ENCODE peak calls at places on chromosomes 6 and 20, in five cellular contexts. One of them, this sample, is unnamed.

GRCh38 chr6:154457046-154457713 is 53.3 kb downstream of the CNKSR3 start:
- DNase-seq in mammary epithelial cell: peak; percentile 64
- DNase-seq in neuronal stem cell: no peak
- DNase-seq in HepG2: no peak
- DNase-seq in fibroblast of lung: peak; percentile 38
- DNase-seq in this sample: peak; percentile 88

GRCh38 chr6:89895273-89895874 is 1.1 kb downstream of the GJA10 start:
- DNase-seq in neuronal stem cell: peak; percentile 63
- DNase-seq in mammary epithelial cell: peak; percentile 58
- DNase-seq in HepG2: peak; percentile 12
- DNase-seq in fibroblast of lung: peak; percentile 60
- DNase-seq in this sample: peak; percentile 53

GRCh38 chr20:608970-609369 is 1.1 kb downstream of the TCF15 start:
- DNase-seq in mammary epithelial cell: no peak
- DNase-seq in HepG2: no peak
- DNase-seq in fibroblast of lung: no peak
- DNase-seq in neuronal stem cell: no peak
- DNase-seq in this sample: no peak

GRCh38 chr20:31681128-31681727 is 41.4 kb downstream of the BCL2L1 start:
- DNase-seq in neuronal stem cell: no peak
- DNase-seq in HepG2: no peak
- DNase-seq in mammary epithelial cell: no peak
- DNase-seq in fibroblast of lung: no peak
- DNase-seq in this sample: no peak

GRCh38 chr6:6772751-6773150 is 184.2 kb downstream of the LY86 start:
- DNase-seq in mammary epithelial cell: no peak
- DNase-seq in neuronal stem cell: no peak
- DNase-seq in HepG2: no peak
- DNase-seq in fibroblast of lung: no peak
- DNase-seq in this sample: no peak

GRCh38 chr6:5657684-5658429 is 348.9 kb downstream of the NRN1 start:
- DNase-seq in mammary epithelial cell: no peak
- DNase-seq in neuronal stem cell: no peak
- DNase-seq in fibroblast of lung: no peak
- DNase-seq in HepG2: no peak
- DNase-seq in this sample: peak; percentile 41

GRCh38 chr6:161011509-161012480 is 20.2 kb downstream of the MAP3K4 start:
- DNase-seq in neuronal stem cell: peak; percentile 21
- DNase-seq in mammary epithelial cell: no peak
- DNase-seq in fibroblast of lung: peak; percentile 77
- DNase-seq in HepG2: no peak
- DNase-seq in this sample: peak; percentile 38

GRCh38 chr6:156866181-156866862 is 89.1 kb downstream of the ARID1B start:
- DNase-seq in fibroblast of lung: peak; percentile 64
- DNase-seq in mammary epithelial cell: peak; percentile 26
- DNase-seq in neuronal stem cell: no peak
- DNase-seq in HepG2: no peak
- DNase-seq in this sample: peak; percentile 67

GRCh38 chr6:68653074-68653705 is 18.1 kb downstream of the ADGRB3 start:
- DNase-seq in neuronal stem cell: no peak
- DNase-seq in HepG2: no peak
- DNase-seq in mammary epithelial cell: no peak
- DNase-seq in fibroblast of lung: no peak
- DNase-seq in this sample: no peak

GRCh38 chr6:170296423-170296745 is 5.5 kb upstream of the DLL1 start:
- DNase-seq in fibroblast of lung: no peak
- DNase-seq in neuronal stem cell: no peak
- DNase-seq in mammary epithelial cell: no peak
- DNase-seq in HepG2: no peak
- DNase-seq in this sample: no peak

GRCh38 chr20:3678893-3679720 is 2.7 kb downstream of the ADAM33 start:
- DNase-seq in HepG2: no peak
- DNase-seq in mammary epithelial cell: no peak
- DNase-seq in neuronal stem cell: no peak
- DNase-seq in fibroblast of lung: no peak
- DNase-seq in this sample: no peak

GRCh38 chr6:144063246-144063743 is 32.1 kb downstream of the SF3B5 start:
- DNase-seq in neuronal stem cell: no peak
- DNase-seq in fibroblast of lung: no peak
- DNase-seq in mammary epithelial cell: no peak
- DNase-seq in HepG2: no peak
- DNase-seq in this sample: no peak

GRCh38 chr6:113672691-113673149 is 184.4 kb upstream of the MARCKS start:
- DNase-seq in HepG2: peak; percentile 23
- DNase-seq in mammary epithelial cell: no peak
- DNase-seq in fibroblast of lung: peak; percentile 69
- DNase-seq in neuronal stem cell: peak; percentile 8
- DNase-seq in this sample: peak; percentile 75

GRCh38 chr20:33132858-33133615 is 34.9 kb upstream of the BPIFA2 start:
- DNase-seq in HepG2: no peak
- DNase-seq in mammary epithelial cell: no peak
- DNase-seq in fibroblast of lung: no peak
- DNase-seq in neuronal stem cell: peak; percentile 15
- DNase-seq in this sample: no peak

GRCh38 chr6:118565317-118565960 is 17.3 kb downstream of the PLN start:
- DNase-seq in fibroblast of lung: no peak
- DNase-seq in mammary epithelial cell: peak; percentile 54
- DNase-seq in neuronal stem cell: no peak
- DNase-seq in HepG2: peak; percentile 36
- DNase-seq in this sample: no peak

GRCh38 chr20:40449144-40449543 is 239.9 kb downstream of the MAFB start:
- DNase-seq in neuronal stem cell: no peak
- DNase-seq in fibroblast of lung: no peak
- DNase-seq in mammary epithelial cell: no peak
- DNase-seq in HepG2: no peak
- DNase-seq in this sample: no peak

GRCh38 chr6:99096186-99096585 is 148.4 kb upstream of the FBXL4 start:
- DNase-seq in mammary epithelial cell: no peak
- DNase-seq in fibroblast of lung: no peak
- DNase-seq in HepG2: no peak
- DNase-seq in neuronal stem cell: no peak
- DNase-seq in this sample: no peak

GRCh38 chr6:147207351-147207750 is 3.1 kb downstream of the STXBP5 start:
- DNase-seq in neuronal stem cell: no peak
- DNase-seq in mammary epithelial cell: peak; percentile 67
- DNase-seq in HepG2: no peak
- DNase-seq in fibroblast of lung: peak; percentile 38
- DNase-seq in this sample: no peak

GRCh38 chr20:57894522-57894921 is 184.7 kb upstream of the PMEPA1 start:
- DNase-seq in HepG2: no peak
- DNase-seq in neuronal stem cell: no peak
- DNase-seq in fibroblast of lung: no peak
- DNase-seq in mammary epithelial cell: no peak
- DNase-seq in this sample: no peak

GRCh38 chr20:57897156-57897874 is 187.5 kb upstream of the PMEPA1 start:
- DNase-seq in mammary epithelial cell: no peak
- DNase-seq in neuronal stem cell: no peak
- DNase-seq in fibroblast of lung: no peak
- DNase-seq in HepG2: no peak
- DNase-seq in this sample: no peak

GRCh38 chr20:57895161-57895855 is 185.5 kb upstream of the PMEPA1 start:
- DNase-seq in HepG2: no peak
- DNase-seq in fibroblast of lung: no peak
- DNase-seq in neuronal stem cell: no peak
- DNase-seq in mammary epithelial cell: no peak
- DNase-seq in this sample: no peak

GRCh38 chr20:57896563-57896962 is 186.7 kb upstream of the PMEPA1 start:
- DNase-seq in HepG2: no peak
- DNase-seq in neuronal stem cell: no peak
- DNase-seq in fibroblast of lung: no peak
- DNase-seq in mammary epithelial cell: no peak
- DNase-seq in this sample: no peak

DNA sequence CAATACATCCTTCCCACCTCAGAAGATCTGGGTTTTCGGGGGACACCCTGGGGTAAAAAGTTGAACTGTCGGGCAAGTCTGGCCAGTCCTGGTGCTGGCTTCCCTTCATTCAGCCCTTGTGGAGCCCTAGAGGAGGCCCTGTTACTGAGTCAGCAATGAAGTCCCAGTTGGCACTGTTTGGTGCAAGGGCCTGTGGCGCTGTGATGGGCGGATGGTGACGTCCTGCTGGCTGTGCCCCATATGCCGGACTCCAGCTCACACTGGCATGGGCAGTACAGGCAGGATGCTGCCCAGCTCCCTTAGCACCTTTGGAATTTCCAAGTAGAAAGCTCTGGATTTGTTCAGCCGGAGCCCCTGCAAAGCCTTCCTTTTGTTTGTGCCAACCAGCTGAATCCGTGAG is 186.2 kb upstream of the PMEPA1 start:
- DNase-seq in mammary epithelial cell: no peak
- DNase-seq in HepG2: no peak
- DNase-seq in fibroblast of lung: no peak
- DNase-seq in neuronal stem cell: no peak
- DNase-seq in this sample: no peak
- H3K9ac ChIP-seq in mammary epithelial cell: no peak overlapping the region
- H3K9ac ChIP-seq in HepG2: no peak overlapping the region
- H3K9ac ChIP-seq in fibroblast of lung: no peak overlapping the region
- H3K9ac ChIP-seq in neuronal stem cell: no peak overlapping the region
- H3K9ac ChIP-seq in this sample: no peak overlapping the region

DNA sequence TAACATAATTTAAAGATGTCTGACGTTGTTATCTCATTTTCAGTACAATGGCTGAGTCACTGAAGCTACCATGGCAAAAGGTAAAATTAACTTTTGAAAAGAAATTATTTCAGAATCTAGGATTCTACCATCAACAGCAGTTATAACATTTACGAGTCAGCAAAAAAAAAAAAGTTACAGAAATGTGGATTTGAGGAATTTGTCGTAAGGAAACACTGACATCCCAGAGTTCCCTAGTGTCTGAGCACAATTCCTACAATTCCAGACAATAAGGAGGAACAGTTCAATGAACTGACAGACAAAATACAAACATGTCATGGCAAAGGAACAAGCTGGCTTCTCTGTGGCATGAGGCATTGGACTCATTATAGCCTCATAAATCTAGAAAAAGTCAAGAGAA is 19.1 kb downstream of the ABRACL start:
- DNase-seq in HepG2: no peak
- DNase-seq in neuronal stem cell: no peak
- DNase-seq in mammary epithelial cell: no peak
- DNase-seq in fibroblast of lung: no peak
- DNase-seq in this sample: no peak
- H3K9ac ChIP-seq in HepG2: no peak overlapping the region
- H3K9ac ChIP-seq in neuronal stem cell: no peak overlapping the region
- H3K9ac ChIP-seq in mammary epithelial cell: no peak overlapping the region
- H3K9ac ChIP-seq in fibroblast of lung: no peak overlapping the region
- H3K9ac ChIP-seq in this sample: no peak overlapping the region

GRCh38 chr6:16153451-16153850 is 24.6 kb downstream of the MYLIP start:
- DNase-seq in neuronal stem cell: no peak
- DNase-seq in HepG2: no peak
- DNase-seq in mammary epithelial cell: no peak
- DNase-seq in fibroblast of lung: no peak
- DNase-seq in this sample: no peak

GRCh38 chr6:16158943-16159557 is 30.2 kb downstream of the MYLIP start:
- DNase-seq in mammary epithelial cell: no peak
- DNase-seq in neuronal stem cell: no peak
- DNase-seq in fibroblast of lung: no peak
- DNase-seq in HepG2: no peak
- DNase-seq in this sample: no peak

GRCh38 chr6:16150098-16150497 is 21.2 kb downstream of the MYLIP start:
- DNase-seq in mammary epithelial cell: no peak
- DNase-seq in neuronal stem cell: no peak
- DNase-seq in fibroblast of lung: no peak
- DNase-seq in HepG2: no peak
- DNase-seq in this sample: no peak

GRCh38 chr6:16157909-16158308 is 29.0 kb downstream of the MYLIP start:
- DNase-seq in neuronal stem cell: peak; percentile 20
- DNase-seq in HepG2: no peak
- DNase-seq in mammary epithelial cell: no peak
- DNase-seq in fibroblast of lung: no peak
- DNase-seq in this sample: no peak

DNA sequence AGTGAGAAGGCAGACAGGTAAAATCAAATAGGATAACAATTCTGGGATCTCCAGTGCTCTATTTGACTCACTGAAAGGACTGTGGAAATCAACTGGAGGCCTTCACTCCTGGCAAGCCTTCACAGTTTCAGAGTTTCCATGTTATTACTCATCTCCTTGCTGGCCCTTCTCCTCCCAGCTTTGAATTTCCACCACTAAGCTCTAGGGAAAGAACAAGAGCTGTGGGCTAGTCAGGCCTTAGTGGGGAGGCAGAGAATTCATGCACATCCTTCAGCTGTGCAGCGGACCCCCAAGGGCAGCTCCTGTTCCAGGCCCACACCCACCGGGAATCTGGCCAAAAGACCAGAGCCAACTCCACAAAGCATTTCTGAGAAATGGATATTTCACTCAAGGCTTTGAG is 26.0 kb downstream of the MYLIP start:
- DNase-seq in mammary epithelial cell: peak; percentile 63
- DNase-seq in fibroblast of lung: peak; percentile 66
- DNase-seq in neuronal stem cell: no peak
- DNase-seq in HepG2: no peak
- DNase-seq in this sample: peak; percentile 86
- H3K9ac ChIP-seq in mammary epithelial cell: no peak overlapping the region
- H3K9ac ChIP-seq in fibroblast of lung: no peak overlapping the region
- H3K9ac ChIP-seq in neuronal stem cell: no peak overlapping the region
- H3K9ac ChIP-seq in HepG2: no peak overlapping the region
- H3K9ac ChIP-seq in this sample: no peak overlapping the region

GRCh38 chr6:129708496-129709216 is 1.3 kb downstream of the ARHGAP18 start:
- DNase-seq in HepG2: no peak
- DNase-seq in neuronal stem cell: no peak
- DNase-seq in mammary epithelial cell: no peak
- DNase-seq in fibroblast of lung: no peak
- DNase-seq in this sample: no peak
- H3K9ac ChIP-seq in HepG2: peak overlapping the region; percentile 72
- H3K9ac ChIP-seq in neuronal stem cell: no peak overlapping the region
- H3K9ac ChIP-seq in mammary epithelial cell: peak overlapping the region; percentile 79
- H3K9ac ChIP-seq in fibroblast of lung: peak overlapping the region; percentile 52
- H3K9ac ChIP-seq in this sample: peak overlapping the region; percentile 84

GRCh38 chr6:46306429-46306828 is 135.6 kb upstream of the ENPP5 start:
- DNase-seq in mammary epithelial cell: no peak
- DNase-seq in fibroblast of lung: no peak
- DNase-seq in HepG2: no peak
- DNase-seq in neuronal stem cell: no peak
- DNase-seq in this sample: no peak

GRCh38 chr6:46299253-46299652 is 128.5 kb upstream of the ENPP5 start:
- DNase-seq in neuronal stem cell: no peak
- DNase-seq in fibroblast of lung: no peak
- DNase-seq in mammary epithelial cell: no peak
- DNase-seq in HepG2: no peak
- DNase-seq in this sample: no peak

GRCh38 chr6:46302176-46302575 is 131.4 kb upstream of the ENPP5 start:
- DNase-seq in mammary epithelial cell: no peak
- DNase-seq in neuronal stem cell: no peak
- DNase-seq in HepG2: no peak
- DNase-seq in fibroblast of lung: no peak
- DNase-seq in this sample: no peak

GRCh38 chr6:46305833-46306232 is 135.1 kb upstream of the ENPP5 start:
- DNase-seq in HepG2: no peak
- DNase-seq in mammary epithelial cell: peak; percentile 8
- DNase-seq in fibroblast of lung: no peak
- DNase-seq in neuronal stem cell: no peak
- DNase-seq in this sample: no peak

DNA sequence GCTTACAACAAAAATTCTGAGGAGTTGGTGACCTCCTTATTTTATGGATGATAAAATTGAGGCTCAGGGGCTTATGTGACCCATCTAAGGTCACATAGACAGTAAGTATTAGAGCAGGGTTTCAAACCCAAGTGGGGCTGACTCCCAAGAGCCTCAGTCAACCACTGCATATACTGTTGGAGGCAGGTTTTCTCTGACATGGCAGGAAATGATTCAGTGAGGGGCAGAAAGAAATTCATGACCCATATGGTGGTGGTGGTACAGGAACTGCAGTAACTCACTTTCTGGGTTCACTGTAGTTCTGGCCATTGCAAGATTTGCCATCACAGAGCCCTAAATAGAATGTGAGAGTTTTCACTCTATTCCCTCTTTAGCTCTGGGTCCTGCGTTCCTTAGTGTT is 132.0 kb upstream of the ENPP5 start:
- DNase-seq in neuronal stem cell: no peak
- DNase-seq in mammary epithelial cell: no peak
- DNase-seq in fibroblast of lung: no peak
- DNase-seq in HepG2: no peak
- DNase-seq in this sample: no peak
- H3K9ac ChIP-seq in neuronal stem cell: no peak overlapping the region
- H3K9ac ChIP-seq in mammary epithelial cell: no peak overlapping the region
- H3K9ac ChIP-seq in fibroblast of lung: no peak overlapping the region
- H3K9ac ChIP-seq in HepG2: no peak overlapping the region
- H3K9ac ChIP-seq in this sample: no peak overlapping the region

This sample was measured in astrocyte.